ENCODE peak calls at places on chromosome 15, in nine cellular contexts. M is cardiac muscle cell, L is GM23248, B is body of pancreas, J is PC-9, Q is OCI-LY7, F is small intestine, S is IMR-90, C is mucosa of descending colon. R is an unnamed sample. For H3K4me1, the result is how much of the 10 kb centered on the place peaks cover.

GRCh38 chr15:80251505-80252280 is at the start of gene CTXND1:
- DNase-seq in M (no peak), L (peak), B (peak), J (no peak), Q (no peak), F (no peak), S (no peak), C (no peak), R (peak)

GRCh38 chr15:101085311-101085700 is 166.1 kb downstream of the LRRK1 start:
- DNase-seq in M (no peak), L (no peak), B (no peak), J (no peak), Q (no peak), F (no peak), S (no peak), C (no peak), R (no peak)

GRCh38 chr15:69340243-69340991 is 41.7 kb downstream of the PAQR5 start:
- DNase-seq in M (no peak), L (no peak), B (no peak), J (no peak), Q (no peak), F (no peak), S (no peak), C (no peak), R (no peak)

GRCh38 chr15:98865397-98866339 is 141.9 kb downstream of the PGPEP1L start:
- DNase-seq in M (peak), L (no peak), B (peak), J (no peak), Q (peak), F (peak), S (peak), C (peak), R (peak)

GRCh38 chr15:80474751-80475295 is 70.6 kb downstream of the ARNT2 start:
- DNase-seq in M (no peak), L (no peak), B (no peak), J (no peak), Q (no peak), F (no peak), S (no peak), C (no peak), R (no peak)

GRCh38 chr15:101013769-101014223 is 94.6 kb downstream of the LRRK1 start:
- DNase-seq in M (no peak), L (no peak), B (no peak), J (no peak), Q (no peak), F (no peak), S (no peak), C (peak), R (no peak)

GRCh38 chr15:33293619-33294309 is 17.0 kb upstream of the RYR3 start:
- DNase-seq in M (peak), L (peak), B (peak), J (peak), Q (no peak), F (no peak), S (no peak), C (no peak), R (no peak)

GRCh38 chr15:71149645-71150557 is 34.6 kb downstream of the THSD4 start:
- DNase-seq in M (peak), L (no peak), B (peak), J (no peak), Q (no peak), F (no peak), S (no peak), C (no peak), R (peak)

GRCh38 chr15:57393081-57393480 is 16.8 kb downstream of the CGNL1 start:
- DNase-seq in M (no peak), L (no peak), B (no peak), J (no peak), Q (no peak), F (no peak), S (no peak), C (no peak), R (no peak)

GRCh38 chr15:84736375-84736774 is 12.0 kb upstream of the ZNF592 start:
- DNase-seq in M (no peak), L (no peak), B (no peak), J (no peak), Q (peak), F (peak), S (no peak), C (peak), R (no peak)

GRCh38 chr15:48367483-48367882 is 36.3 kb downstream of the DUT start:
- DNase-seq in M (peak), L (peak), B (no peak), J (no peak), Q (no peak), F (no peak), S (no peak), C (no peak), R (no peak)

GRCh38 chr15:60605879-60606304 is 127.0 kb upstream of the ICE2 start:
- DNase-seq in M (peak), L (peak), B (peak), J (no peak), Q (no peak), F (no peak), S (peak), C (no peak), R (no peak)

GRCh38 chr15:40847225-40847961 is 3.5 kb downstream of the SPINT1 start:
- DNase-seq in M (peak), L (no peak), B (peak), J (peak), Q (peak), F (peak), S (peak), C (peak), R (peak)

GRCh38 chr15:65576669-65577068 is 34.3 kb downstream of the INTS14 start:
- DNase-seq in M (peak), L (peak), B (no peak), J (no peak), Q (no peak), F (no peak), S (peak), C (no peak), R (no peak)

GRCh38 chr15:65580287-65580686 is 30.6 kb downstream of the INTS14 start:
- DNase-seq in M (peak), L (peak), B (no peak), J (no peak), Q (no peak), F (no peak), S (peak), C (no peak), R (no peak)

GRCh38 chr15:65579762-65580161 is 31.2 kb downstream of the INTS14 start:
- DNase-seq in M (no peak), L (no peak), B (no peak), J (no peak), Q (no peak), F (no peak), S (no peak), C (no peak), R (no peak)

GRCh38 chr15:65577129-65577996 is 33.6 kb downstream of the INTS14 start:
- DNase-seq in M (peak), L (no peak), B (no peak), J (no peak), Q (peak), F (no peak), S (no peak), C (no peak), R (no peak)

GRCh38 chr15:65578904-65579728 is 31.8 kb downstream of the INTS14 start:
- DNase-seq in M (no peak), L (no peak), B (no peak), J (no peak), Q (no peak), F (no peak), S (no peak), C (no peak), R (no peak)
- H3K4me3 ChIP-seq in M (no peak), L (no peak), B (no peak), J (no peak), Q (no peak), F (no peak), S (no peak), C (no peak), R (no peak)

DNA sequence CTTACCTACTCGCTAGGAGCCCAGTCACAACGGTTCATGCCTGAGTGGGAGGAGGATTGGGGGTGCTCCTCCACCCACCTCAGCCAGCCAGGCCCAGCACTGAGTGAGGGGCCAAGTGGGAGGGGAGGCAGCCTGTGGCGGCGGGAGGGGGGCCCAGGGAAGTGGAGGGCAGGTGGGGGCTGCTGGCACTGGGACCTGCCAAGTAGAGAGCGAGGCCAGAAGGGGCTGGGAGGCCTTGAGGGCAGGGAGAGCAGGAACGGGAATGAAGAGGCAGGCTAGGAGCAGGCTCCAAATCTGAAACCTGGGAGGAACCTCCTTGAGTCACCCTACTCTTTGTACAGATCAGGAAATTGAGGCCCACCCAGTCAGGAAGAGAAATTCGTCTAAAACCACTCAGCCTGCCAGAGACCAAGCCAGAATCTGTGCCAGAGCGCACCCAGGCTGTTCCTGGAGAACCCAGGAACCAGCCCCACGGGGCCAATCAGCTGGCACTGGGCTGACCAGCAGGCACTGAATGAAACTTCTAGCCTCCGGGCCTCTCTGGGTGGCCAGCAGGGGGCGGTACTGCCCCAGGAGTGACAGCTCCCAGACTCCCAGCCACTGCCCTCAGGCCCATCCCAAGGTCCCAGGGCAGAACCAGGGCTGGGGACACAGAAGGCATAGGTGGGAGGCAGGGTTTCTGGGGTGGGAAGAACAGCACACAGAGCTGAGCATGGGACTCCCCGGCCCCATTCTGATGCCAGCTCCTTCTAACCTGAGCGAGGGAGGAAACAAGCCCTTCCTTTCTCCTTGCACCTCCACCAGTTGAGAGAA is 14.8 kb upstream of the CYP11A1 start:
- DNase-seq in M (peak), L (peak), B (peak), J (peak), Q (peak), F (peak), S (peak), C (peak), R (peak)
- H3K4me1 ChIP-seq in M (under half), L (under half), B (under half), J (half or more), Q (half or more), F (under half), S (under half), C (under half), R (under half)

GRCh38 chr15:63046927-63047760 is 4.6 kb downstream of the TPM1 start:
- DNase-seq in M (no peak), L (peak), B (peak), J (no peak), Q (no peak), F (no peak), S (no peak), C (no peak), R (no peak)
- H3K4me3 ChIP-seq in M (peak), L (peak), B (peak), J (peak), Q (peak), F (peak), S (peak), C (no peak), R (peak)

GRCh38 chr15:90184786-90185704 is 16.1 kb upstream of the SEMA4B start:
- DNase-seq in M (peak), L (peak), B (peak), J (peak), Q (peak), F (peak), S (no peak), C (peak), R (peak)
- H3K4me1 ChIP-seq in M (under half), L (under half), B (half or more), J (under half), Q (under half), F (under half), S (under half), C (under half), R (under half)